ENCODE peak calls at places on chromosomes 3 and 15, in nine cellular contexts. D is IMR-90; Z is astrocyte of the spinal cord; S is CD4-positive, CD25-positive, alpha-beta regulatory T cell; Y is sigmoid colon; U is tibial nerve; Q is AG09309; J is adipocyte; B is GM12865. P is an unnamed sample.

GRCh38 chr15:73244333-73244732 is 124.4 kb downstream of the HCN4 start:
- DNase-seq in U (no peak), J (no peak), Z (no peak), Q (no peak), S (no peak), D (no peak), Y (no peak), B (peak), P (no peak)

GRCh38 chr3:177694951-177695350 is 497.7 kb upstream of the TBL1XR1 start:
- DNase-seq in J (peak), Z (no peak), U (no peak), Y (no peak), D (no peak), B (no peak), S (no peak), Q (no peak), P (no peak)

GRCh38 chr3:107994181-107994580 is 96.7 kb downstream of the CD47 start:
- DNase-seq in S (no peak), D (no peak), J (no peak), Q (no peak), B (no peak), Y (no peak), Z (no peak), U (no peak), P (no peak)

GRCh38 chr3:148642616-148643015 is 55.1 kb upstream of the AGTR1 start:
- DNase-seq in Z (peak), S (no peak), B (no peak), D (peak), Q (no peak), J (peak), Y (no peak), U (no peak), P (no peak)

GRCh38 chr3:127786358-127787070 is 35.8 kb downstream of the MGLL start:
- DNase-seq in U (peak), Y (peak), J (peak), D (peak), Z (peak), Q (no peak), S (no peak), B (no peak), P (peak)

GRCh38 chr15:25674948-25675347 is 188.2 kb downstream of the ATP10A start:
- DNase-seq in S (no peak), Q (no peak), J (no peak), U (peak), B (no peak), D (no peak), Y (peak), Z (no peak), P (no peak)

GRCh38 chr3:192637803-192638202 is 89.5 kb downstream of the FGF12 start:
- DNase-seq in Z (no peak), B (no peak), J (no peak), S (no peak), U (no peak), Q (no peak), Y (no peak), D (no peak), P (no peak)

GRCh38 chr15:39663684-39664083 is 82.8 kb downstream of the THBS1 start:
- DNase-seq in S (no peak), Y (no peak), D (peak), U (no peak), Q (no peak), Z (no peak), B (no peak), J (no peak), P (no peak)

GRCh38 chr3:16448691-16449090 is 64.8 kb downstream of the RFTN1 start:
- DNase-seq in D (peak), B (no peak), Q (peak), J (peak), U (no peak), S (no peak), Z (peak), Y (peak), P (no peak)

GRCh38 chr3:24161841-24162240 is 216.8 kb downstream of the NR1D2 start:
- DNase-seq in D (peak), S (no peak), J (peak), Z (no peak), B (no peak), U (no peak), Y (no peak), Q (no peak), P (no peak)

GRCh38 chr3:87742250-87742649 is 316.6 kb downstream of the CGGBP1 start:
- DNase-seq in B (no peak), S (no peak), U (no peak), D (no peak), Z (no peak), J (no peak), Q (no peak), Y (no peak), P (no peak)

GRCh38 chr3:52771334-52771681 is 568 bp upstream of the NEK4 start:
- DNase-seq in J (no peak), S (no peak), Y (no peak), B (no peak), Z (no peak), D (no peak), U (no peak), Q (no peak), P (no peak)

GRCh38 chr15:58015565-58015964 is 49.9 kb downstream of the ALDH1A2 start:
- DNase-seq in D (no peak), S (no peak), U (no peak), J (peak), B (no peak), Z (peak), Y (no peak), Q (no peak), P (no peak)

GRCh38 chr3:20394243-20394642 is 208.2 kb upstream of the SGO1 start:
- DNase-seq in J (no peak), U (no peak), Y (no peak), D (no peak), Z (no peak), Q (no peak), S (no peak), B (no peak), P (no peak)

GRCh38 chr3:11784962-11785361 is 61.7 kb downstream of the TAMM41 start:
- DNase-seq in B (peak), Z (no peak), U (no peak), S (no peak), D (no peak), Q (no peak), Y (no peak), J (no peak), P (no peak)

GRCh38 chr3:193248848-193249468 is 7.9 kb downstream of the PLAAT1 start:
- DNase-seq in Q (no peak), J (no peak), Y (no peak), Z (no peak), B (no peak), S (no peak), D (no peak), U (no peak), P (no peak)

GRCh38 chr15:88974392-88974791 is 61.2 kb upstream of the MFGE8 start:
- DNase-seq in S (no peak), B (no peak), J (peak), D (peak), Y (no peak), Q (no peak), Z (no peak), U (no peak), P (no peak)

GRCh38 chr15:65651831-65652749 is 30.4 kb downstream of the SLC24A1 start:
- DNase-seq in D (no peak), B (no peak), U (no peak), J (no peak), S (no peak), Q (no peak), Y (no peak), Z (no peak), P (no peak)

GRCh38 chr3:165195628-165196576 is at the start of gene SLITRK3:
- DNase-seq in U (no peak), D (no peak), B (no peak), Z (no peak), Q (no peak), S (no peak), J (no peak), Y (no peak), P (no peak)

GRCh38 chr3:185361920-185362319 is 1.0 kb upstream of the MAP3K13 start:
- DNase-seq in Z (peak), J (peak), U (no peak), Y (no peak), B (no peak), D (peak), Q (no peak), S (no peak), P (no peak)

GRCh38 chr3:125482406-125482805 is 37.6 kb downstream of the SNX4 start:
- DNase-seq in D (no peak), S (no peak), J (no peak), U (no peak), Z (no peak), B (no peak), Q (no peak), Y (no peak), P (no peak)

GRCh38 chr15:43483306-43484128 is 9.4 kb downstream of the TP53BP1 start:
- DNase-seq in Z (no peak), B (peak), S (no peak), D (no peak), J (peak), Y (no peak), U (no peak), Q (no peak), P (no peak)

DNA sequence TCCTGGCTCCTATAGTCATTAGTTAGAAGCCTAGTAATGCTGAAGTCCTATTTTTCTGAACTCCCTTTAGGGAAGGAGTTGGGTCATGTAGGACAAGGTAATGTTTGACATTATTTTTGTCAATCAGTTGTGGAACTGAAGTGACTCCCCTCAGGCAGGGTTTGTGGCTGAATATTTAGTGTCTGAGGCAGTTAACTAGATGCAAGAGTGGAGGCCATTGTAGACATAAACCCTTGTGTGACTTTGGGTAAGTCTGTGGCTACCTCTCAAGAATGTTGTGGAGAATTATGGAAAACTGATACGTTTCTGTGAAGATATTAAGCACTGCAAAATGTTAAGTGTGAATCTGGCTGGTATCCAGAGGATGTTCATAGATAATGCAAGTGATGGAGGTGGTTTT is 125.2 kb upstream of the PHLDB2 start:
- DNase-seq in Y (no peak), U (no peak), J (no peak), Z (no peak), D (no peak), Q (no peak), B (no peak), S (no peak), P (no peak)
- H3K4me3 ChIP-seq in Y (no peak), U (no peak), J (no peak), Z (no peak), D (no peak), Q (no peak), B (no peak), S (no peak), P (no peak)

GRCh38 chr3:97841304-97841703 is 19.5 kb downstream of the CRYBG3 start:
- DNase-seq in Z (no peak), U (no peak), Q (no peak), S (no peak), B (no peak), J (no peak), Y (no peak), D (no peak), P (no peak)

GRCh38 chr3:97838393-97838792 is 16.6 kb downstream of the CRYBG3 start:
- DNase-seq in Q (no peak), S (no peak), Y (no peak), Z (no peak), B (no peak), U (no peak), J (no peak), D (no peak), P (no peak)

GRCh38 chr3:97839944-97840343 is 18.1 kb downstream of the CRYBG3 start:
- DNase-seq in B (no peak), U (no peak), J (peak), Z (no peak), D (no peak), S (no peak), Q (no peak), Y (no peak), P (no peak)

GRCh38 chr3:97841956-97842355 is 20.1 kb downstream of the CRYBG3 start:
- DNase-seq in Y (no peak), B (no peak), J (no peak), Z (no peak), D (no peak), U (no peak), Q (no peak), S (no peak), P (no peak)
- H3K4me3 ChIP-seq in Y (no peak), B (no peak), J (no peak), Z (no peak), D (no peak), U (no peak), Q (no peak), S (no peak), P (no peak)

GRCh38 chr15:98075441-98075840 is 114.9 kb downstream of the ARRDC4 start:
- DNase-seq in D (no peak), U (no peak), Z (no peak), Y (no peak), S (no peak), J (no peak), B (no peak), Q (no peak), P (no peak)

GRCh38 chr15:98069256-98069655 is 108.8 kb downstream of the ARRDC4 start:
- DNase-seq in B (no peak), Z (no peak), Y (no peak), U (no peak), J (no peak), D (no peak), Q (no peak), S (no peak), P (no peak)

GRCh38 chr15:98071786-98072185 is 111.3 kb downstream of the ARRDC4 start:
- DNase-seq in S (no peak), J (no peak), B (no peak), D (no peak), U (no peak), Y (no peak), Z (no peak), Q (no peak), P (no peak)

GRCh38 chr15:98067339-98067738 is 106.8 kb downstream of the ARRDC4 start:
- DNase-seq in D (peak), Y (no peak), Z (no peak), U (no peak), J (peak), B (no peak), S (no peak), Q (no peak), P (no peak)

GRCh38 chr15:98070132-98070531 is 109.6 kb downstream of the ARRDC4 start:
- DNase-seq in Z (peak), D (no peak), Y (no peak), J (peak), S (no peak), U (no peak), Q (no peak), B (no peak), P (no peak)
- H3K4me3 ChIP-seq in Z (no peak), D (no peak), Y (no peak), J (no peak), S (no peak), U (no peak), Q (no peak), B (no peak), P (no peak)

GRCh38 chr15:78130466-78131294 is 565 bp downstream of the CIB2 start:
- DNase-seq in Y (peak), S (no peak), U (no peak), J (no peak), Z (no peak), B (peak), Q (no peak), D (no peak), P (no peak)
- H3K4me3 ChIP-seq in Y (peak), S (no peak), U (peak), J (peak), Z (peak), B (no peak), Q (peak), D (peak), P (peak)

GRCh38 chr3:180678231-180678630 is 1.1 kb downstream of the CCDC39 start:
- DNase-seq in B (peak), U (no peak), Z (no peak), D (no peak), S (no peak), Y (no peak), Q (no peak), J (no peak), P (no peak)
- H3K4me3 ChIP-seq in B (peak), U (no peak), Z (no peak), D (no peak), S (no peak), Y (no peak), Q (no peak), J (peak), P (no peak)

GRCh38 chr3:112514527-112515128 is 15.4 kb upstream of the BTLA start:
- DNase-seq in Z (peak), Y (no peak), B (peak), S (no peak), Q (no peak), U (no peak), J (no peak), D (peak), P (no peak)
- H3K4me3 ChIP-seq in Z (no peak), Y (no peak), B (peak), S (no peak), Q (no peak), U (no peak), J (no peak), D (no peak), P (no peak)

DNA sequence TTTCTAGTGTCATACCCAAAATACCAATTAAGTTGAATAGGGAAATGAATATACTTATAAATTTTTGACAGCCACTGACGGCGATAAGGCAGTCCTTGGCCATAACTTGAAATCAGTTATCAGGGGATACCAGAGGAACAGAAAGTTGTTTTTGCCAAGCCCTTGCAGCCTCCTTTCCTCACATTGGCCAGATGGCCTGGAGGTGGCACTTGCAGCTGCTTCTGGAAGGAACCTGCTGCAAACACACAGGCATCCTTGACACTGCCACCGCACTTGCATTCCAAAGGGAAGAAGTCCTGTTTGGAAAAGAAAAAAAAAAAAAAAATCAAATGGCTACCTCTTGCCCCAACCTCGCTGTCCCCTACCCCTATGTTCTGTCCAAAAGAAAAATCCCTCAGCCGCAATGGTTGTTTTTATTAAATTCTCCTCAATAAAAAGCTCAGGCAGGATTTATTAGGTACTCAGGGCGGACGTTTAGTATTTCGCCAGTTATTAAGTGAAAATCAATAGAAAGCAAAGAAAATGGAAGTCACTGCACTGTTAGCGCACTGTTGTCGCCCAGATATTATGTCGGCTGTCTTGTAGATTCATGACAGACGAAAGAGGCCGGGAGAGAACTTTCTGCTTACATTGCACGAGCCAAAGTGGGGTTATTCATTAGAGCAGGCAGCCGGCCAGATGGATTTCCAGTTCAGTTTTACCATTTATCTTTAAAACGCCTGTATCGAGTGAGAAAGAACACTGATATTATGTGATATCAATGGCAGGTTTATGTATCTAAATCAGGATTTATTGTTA is 866.2 kb upstream of the NR2F2 start:
- DNase-seq in J (no peak), S (no peak), D (peak), U (no peak), Q (no peak), Z (peak), Y (no peak), B (no peak), P (no peak)
- H3K4me3 ChIP-seq in J (no peak), S (no peak), D (no peak), U (peak), Q (no peak), Z (no peak), Y (no peak), B (no peak), P (no peak)